ENCODE peak calls at places on chromosomes 11 and 22, in four cellular contexts. One of them, this sample, is unnamed.

GRCh38 chr11:19220903-19221682 is 19.3 kb upstream of the CSRP3 start:
- DNase-seq in GM12878: no peak
- DNase-seq in K562: no peak
- DNase-seq in HepG2: no peak
- DNase-seq in this sample: no peak

GRCh38 chr11:7578276-7578955 is 64.6 kb downstream of the PPFIBP2 start:
- DNase-seq in GM12878: no peak
- DNase-seq in K562: no peak
- DNase-seq in HepG2: no peak
- DNase-seq in this sample: no peak

GRCh38 chr11:8018742-8019631 is 31.9 kb downstream of the EIF3F start:
- DNase-seq in GM12878: no peak
- DNase-seq in K562: no peak
- DNase-seq in HepG2: peak
- DNase-seq in this sample: peak

GRCh38 chr11:57426754-57427691 is at the start of gene SLC43A3:
- DNase-seq in GM12878: peak
- DNase-seq in K562: peak
- DNase-seq in HepG2: peak
- DNase-seq in this sample: no peak

GRCh38 chr11:35811783-35812182 is 132.1 kb upstream of the LDLRAD3 start:
- DNase-seq in GM12878: no peak
- DNase-seq in K562: no peak
- DNase-seq in HepG2: peak
- DNase-seq in this sample: no peak

GRCh38 chr11:73198677-73199076 is 19.4 kb upstream of the P2RY2 start:
- DNase-seq in GM12878: no peak
- DNase-seq in K562: peak
- DNase-seq in HepG2: peak
- DNase-seq in this sample: no peak

GRCh38 chr11:26947379-26947844 is 46.5 kb upstream of the FIBIN start:
- DNase-seq in GM12878: no peak
- DNase-seq in K562: no peak
- DNase-seq in HepG2: no peak
- DNase-seq in this sample: no peak

GRCh38 chr22:42993651-42994275 is 21.2 kb downstream of the PACSIN2 start:
- DNase-seq in GM12878: no peak
- DNase-seq in K562: no peak
- DNase-seq in HepG2: peak
- DNase-seq in this sample: no peak

GRCh38 chr11:47378011-47378835 is at the start of gene SPI1:
- DNase-seq in GM12878: peak
- DNase-seq in K562: peak
- DNase-seq in HepG2: no peak
- DNase-seq in this sample: no peak

GRCh38 chr22:49418341-49418894 is 409.3 kb downstream of the BRD1 start:
- DNase-seq in GM12878: no peak
- DNase-seq in K562: no peak
- DNase-seq in HepG2: no peak
- DNase-seq in this sample: no peak

GRCh38 chr11:68950268-68950667 is 30.5 kb downstream of the MRGPRD start:
- DNase-seq in GM12878: no peak
- DNase-seq in K562: peak
- DNase-seq in HepG2: no peak
- DNase-seq in this sample: peak

GRCh38 chr22:48406161-48406560 is 1421.5 kb downstream of the BRD1 start:
- DNase-seq in GM12878: no peak
- DNase-seq in K562: no peak
- DNase-seq in HepG2: no peak
- DNase-seq in this sample: no peak

GRCh38 chr11:110469101-110469500 is 39.4 kb downstream of the FDX1 start:
- DNase-seq in GM12878: no peak
- DNase-seq in K562: no peak
- DNase-seq in HepG2: no peak
- DNase-seq in this sample: no peak

GRCh38 chr11:114813216-114813615 is 134.9 kb downstream of the NXPE2 start:
- DNase-seq in GM12878: no peak
- DNase-seq in K562: no peak
- DNase-seq in HepG2: no peak
- DNase-seq in this sample: no peak

GRCh38 chr11:110856340-110856739 is 144.1 kb upstream of the ARHGAP20 start:
- DNase-seq in GM12878: no peak
- DNase-seq in K562: no peak
- DNase-seq in HepG2: no peak
- DNase-seq in this sample: no peak

GRCh38 chr22:25754527-25755202 is 12.7 kb downstream of the MYO18B start:
- DNase-seq in GM12878: no peak
- DNase-seq in K562: no peak
- DNase-seq in HepG2: no peak
- DNase-seq in this sample: no peak

GRCh38 chr11:3160252-3161031 is 4.7 kb downstream of the OSBPL5 start:
- DNase-seq in GM12878: no peak
- DNase-seq in K562: no peak
- DNase-seq in HepG2: no peak
- DNase-seq in this sample: peak

GRCh38 chr11:563812-564578 is 3.2 kb downstream of the RASSF7 start:
- DNase-seq in GM12878: no peak
- DNase-seq in K562: no peak
- DNase-seq in HepG2: no peak
- DNase-seq in this sample: no peak

GRCh38 chr22:44664149-44664548 is 37.9 kb upstream of the PRR5 start:
- DNase-seq in GM12878: no peak
- DNase-seq in K562: no peak
- DNase-seq in HepG2: no peak
- DNase-seq in this sample: no peak

GRCh38 chr11:116958246-116958645 is 120.8 kb upstream of the APOA1 start:
- DNase-seq in GM12878: no peak
- DNase-seq in K562: no peak
- DNase-seq in HepG2: no peak
- DNase-seq in this sample: no peak

GRCh38 chr22:50293441-50294318 is 13.8 kb downstream of the PLXNB2 start:
- DNase-seq in GM12878: no peak
- DNase-seq in K562: no peak
- DNase-seq in HepG2: peak
- DNase-seq in this sample: no peak

GRCh38 chr11:117410861-117411725 is 83.4 kb downstream of the CEP164 start:
- DNase-seq in GM12878: no peak
- DNase-seq in K562: no peak
- DNase-seq in HepG2: peak
- DNase-seq in this sample: no peak

GRCh38 chr11:62602141-62603071 is 741 bp upstream of the MTA2 start:
- DNase-seq in GM12878: no peak
- DNase-seq in K562: peak
- DNase-seq in HepG2: no peak
- DNase-seq in this sample: peak

GRCh38 chr11:114162719-114163123 is 103.2 kb downstream of the ZBTB16 start:
- DNase-seq in GM12878: no peak
- DNase-seq in K562: no peak
- DNase-seq in HepG2: no peak
- DNase-seq in this sample: peak

GRCh38 chr11:62545437-62546243 is 966 bp downstream of the AHNAK start:
- DNase-seq in GM12878: no peak
- DNase-seq in K562: peak
- DNase-seq in HepG2: peak
- DNase-seq in this sample: peak

GRCh38 chr11:37948258-37948657 is 1350.2 kb upstream of the RAG2 start:
- DNase-seq in GM12878: no peak
- DNase-seq in K562: no peak
- DNase-seq in HepG2: no peak
- DNase-seq in this sample: no peak

GRCh38 chr11:37947816-37948215 is 1349.8 kb upstream of the RAG2 start:
- DNase-seq in GM12878: no peak
- DNase-seq in K562: no peak
- DNase-seq in HepG2: no peak
- DNase-seq in this sample: no peak

GRCh38 chr11:37942081-37942480 is 1344.0 kb upstream of the RAG2 start:
- DNase-seq in GM12878: no peak
- DNase-seq in K562: no peak
- DNase-seq in HepG2: no peak
- DNase-seq in this sample: no peak

GRCh38 chr11:37952035-37952434 is 1354.0 kb upstream of the RAG2 start:
- DNase-seq in GM12878: no peak
- DNase-seq in K562: no peak
- DNase-seq in HepG2: no peak
- DNase-seq in this sample: no peak

DNA sequence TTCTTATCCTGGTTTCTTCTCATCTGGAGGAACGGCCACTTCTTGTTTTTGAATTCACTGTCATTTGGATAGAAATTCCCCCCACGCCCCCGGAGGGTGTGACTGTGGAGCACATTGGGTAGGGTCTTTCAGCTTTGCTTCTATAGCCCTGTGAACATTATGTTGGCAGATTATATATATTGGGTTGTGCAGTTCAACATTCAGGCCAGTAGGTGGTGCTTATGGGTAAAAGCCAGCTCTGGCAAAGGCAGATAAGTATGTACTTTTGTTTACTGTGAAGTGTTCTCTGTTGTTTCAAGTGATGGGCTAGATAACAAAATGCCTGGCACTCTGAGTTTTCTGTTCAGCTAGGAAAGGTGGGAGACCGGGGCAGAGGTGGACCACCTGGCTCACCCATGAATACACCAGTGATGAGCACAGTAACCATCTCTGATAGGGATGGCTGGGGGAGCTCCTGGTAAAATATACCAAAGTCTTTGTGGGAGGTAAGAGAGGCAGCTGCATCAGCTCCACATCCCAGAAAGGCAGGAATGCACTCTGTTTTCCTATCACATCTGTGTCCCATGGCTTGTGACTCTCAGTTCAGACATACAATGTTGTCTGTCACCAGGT is 1348.2 kb upstream of the RAG2 start:
- DNase-seq in GM12878: peak
- DNase-seq in K562: peak
- DNase-seq in HepG2: peak
- DNase-seq in this sample: no peak
- TF ChIP-seq FOXK2 in GM12878: no peak
- TF ChIP-seq FOXK2 in K562: no peak
- TF ChIP-seq FOXK2 in HepG2: no peak
- TF ChIP-seq FOXK2 in this sample: no peak

GRCh38 chr11:32758291-32758690 is 36.2 kb downstream of the CCDC73 start:
- DNase-seq in GM12878: no peak
- DNase-seq in K562: no peak
- DNase-seq in HepG2: no peak
- DNase-seq in this sample: no peak
- TF ChIP-seq TARDBP in GM12878: no peak
- TF ChIP-seq TARDBP in K562: no peak
- TF ChIP-seq TARDBP in HepG2: no peak
- TF ChIP-seq TARDBP in this sample: no peak

DNA sequence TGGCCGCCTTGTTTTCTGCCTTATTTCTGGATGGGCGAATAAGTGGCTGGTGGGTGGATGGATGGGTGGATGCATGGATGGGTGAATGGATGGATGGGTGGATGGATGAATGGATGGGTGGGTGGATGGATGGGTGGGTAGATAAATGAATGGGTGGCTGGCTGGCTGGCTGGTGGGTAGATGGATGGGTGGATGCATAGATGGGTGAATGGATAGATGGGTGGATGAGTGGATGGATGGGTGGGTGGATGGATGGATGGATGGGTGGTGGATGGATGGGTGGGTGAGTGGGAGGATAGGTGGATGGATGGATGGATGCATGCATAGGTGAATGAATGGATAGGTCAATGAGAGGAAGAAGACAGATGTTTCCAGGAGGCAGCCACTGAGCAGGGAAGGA is 98.9 kb downstream of the CACNA1I start:
- DNase-seq in GM12878: no peak
- DNase-seq in K562: no peak
- DNase-seq in HepG2: no peak
- DNase-seq in this sample: no peak
- TF ChIP-seq FOXK2 in GM12878: no peak
- TF ChIP-seq FOXK2 in K562: no peak
- TF ChIP-seq FOXK2 in HepG2: no peak
- TF ChIP-seq FOXK2 in this sample: no peak

GRCh38 chr11:44561275-44561781 is 4.1 kb upstream of the CD82 start:
- DNase-seq in GM12878: no peak
- DNase-seq in K562: no peak
- DNase-seq in HepG2: no peak
- DNase-seq in this sample: no peak
- TF ChIP-seq TARDBP in GM12878: no peak
- TF ChIP-seq TARDBP in K562: no peak
- TF ChIP-seq TARDBP in HepG2: no peak
- TF ChIP-seq TARDBP in this sample: no peak

GRCh38 chr22:29369460-29369859 is 18.9 kb downstream of the AP1B1 start:
- DNase-seq in GM12878: no peak
- DNase-seq in K562: no peak
- DNase-seq in HepG2: no peak
- DNase-seq in this sample: peak
- TF ChIP-seq FOXK2 in GM12878: no peak
- TF ChIP-seq FOXK2 in K562: no peak
- TF ChIP-seq FOXK2 in HepG2: no peak
- TF ChIP-seq FOXK2 in this sample: no peak

DNA sequence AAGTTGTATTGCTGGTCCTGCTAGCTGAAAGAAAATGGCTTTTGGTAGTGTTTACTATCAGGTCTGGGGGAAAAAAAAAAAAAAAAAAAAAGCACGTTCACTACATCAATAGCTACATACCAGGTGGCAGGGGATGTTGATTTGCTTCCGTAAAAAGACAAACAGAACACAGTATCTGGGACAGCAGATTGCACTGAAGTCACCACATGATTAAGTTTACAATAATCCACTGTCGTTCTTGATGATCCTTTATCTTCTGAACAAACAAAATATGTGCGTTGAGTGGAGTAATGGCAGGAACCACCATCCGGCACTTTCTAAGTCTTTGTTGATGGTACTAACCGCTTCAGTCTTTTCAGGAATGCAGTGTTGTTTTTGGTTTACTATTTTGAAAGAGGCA is 48.7 kb downstream of the DDX6 start:
- DNase-seq in GM12878: no peak
- DNase-seq in K562: no peak
- DNase-seq in HepG2: peak
- DNase-seq in this sample: no peak
- TF ChIP-seq TARDBP in GM12878: no peak
- TF ChIP-seq TARDBP in K562: no peak
- TF ChIP-seq TARDBP in HepG2: no peak
- TF ChIP-seq TARDBP in this sample: no peak

This sample was measured in HEK293T.